ENCODE peak calls at places on chromosomes 5 and 9, in ten cellular contexts. One of them, this sample, is unnamed.

GRCh38 chr5:154467655-154468354 is 10.2 kb downstream of the HAND1 start:
- DNase-seq in HCT116: peak
- DNase-seq in tibial nerve: peak
- DNase-seq in prostate gland: peak
- DNase-seq in stomach: peak
- DNase-seq in adrenal gland: peak
- DNase-seq in transverse colon: peak
- DNase-seq in spleen: peak
- DNase-seq in heart left ventricle: peak
- DNase-seq in H54: peak
- DNase-seq in this sample: peak

GRCh38 chr5:13188393-13188792 is 756.1 kb downstream of the DNAH5 start:
- DNase-seq in HCT116: no peak
- DNase-seq in tibial nerve: no peak
- DNase-seq in prostate gland: no peak
- DNase-seq in stomach: no peak
- DNase-seq in adrenal gland: no peak
- DNase-seq in transverse colon: no peak
- DNase-seq in spleen: no peak
- DNase-seq in heart left ventricle: no peak
- DNase-seq in H54: no peak
- DNase-seq in this sample: no peak

GRCh38 chr5:71456362-71456743 is 902 bp downstream of the BDP1 start:
- DNase-seq in HCT116: no peak
- DNase-seq in tibial nerve: no peak
- DNase-seq in prostate gland: no peak
- DNase-seq in stomach: no peak
- DNase-seq in adrenal gland: no peak
- DNase-seq in transverse colon: no peak
- DNase-seq in spleen: no peak
- DNase-seq in heart left ventricle: no peak
- DNase-seq in H54: no peak
- DNase-seq in this sample: no peak

GRCh38 chr9:129383415-129384088 is 205.5 kb upstream of the IER5L start:
- DNase-seq in HCT116: no peak
- DNase-seq in tibial nerve: peak
- DNase-seq in prostate gland: peak
- DNase-seq in stomach: peak
- DNase-seq in adrenal gland: peak
- DNase-seq in transverse colon: peak
- DNase-seq in spleen: peak
- DNase-seq in heart left ventricle: peak
- DNase-seq in H54: no peak
- DNase-seq in this sample: peak

GRCh38 chr5:146003852-146004251 is 67.5 kb downstream of the SH3RF2 start:
- DNase-seq in HCT116: no peak
- DNase-seq in tibial nerve: no peak
- DNase-seq in prostate gland: no peak
- DNase-seq in stomach: no peak
- DNase-seq in adrenal gland: no peak
- DNase-seq in transverse colon: no peak
- DNase-seq in spleen: no peak
- DNase-seq in heart left ventricle: no peak
- DNase-seq in H54: no peak
- DNase-seq in this sample: no peak

GRCh38 chr5:67063791-67064190 is 132.8 kb downstream of the CD180 start:
- DNase-seq in HCT116: no peak
- DNase-seq in tibial nerve: no peak
- DNase-seq in prostate gland: no peak
- DNase-seq in stomach: no peak
- DNase-seq in adrenal gland: no peak
- DNase-seq in transverse colon: no peak
- DNase-seq in spleen: no peak
- DNase-seq in heart left ventricle: no peak
- DNase-seq in H54: no peak
- DNase-seq in this sample: no peak

GRCh38 chr9:130364619-130365322 is 80.0 kb upstream of the ASS1 start:
- DNase-seq in HCT116: no peak
- DNase-seq in tibial nerve: no peak
- DNase-seq in prostate gland: no peak
- DNase-seq in stomach: no peak
- DNase-seq in adrenal gland: no peak
- DNase-seq in transverse colon: no peak
- DNase-seq in spleen: no peak
- DNase-seq in heart left ventricle: no peak
- DNase-seq in H54: peak
- DNase-seq in this sample: no peak

GRCh38 chr5:55993013-55993412 is 1.8 kb downstream of the IL6ST start:
- DNase-seq in HCT116: no peak
- DNase-seq in tibial nerve: no peak
- DNase-seq in prostate gland: peak
- DNase-seq in stomach: no peak
- DNase-seq in adrenal gland: peak
- DNase-seq in transverse colon: no peak
- DNase-seq in spleen: no peak
- DNase-seq in heart left ventricle: no peak
- DNase-seq in H54: no peak
- DNase-seq in this sample: no peak

GRCh38 chr9:23820731-23821399 is 5.2 kb downstream of the ELAVL2 start:
- DNase-seq in HCT116: no peak
- DNase-seq in tibial nerve: no peak
- DNase-seq in prostate gland: no peak
- DNase-seq in stomach: no peak
- DNase-seq in adrenal gland: no peak
- DNase-seq in transverse colon: no peak
- DNase-seq in spleen: no peak
- DNase-seq in heart left ventricle: no peak
- DNase-seq in H54: no peak
- DNase-seq in this sample: peak

DNA sequence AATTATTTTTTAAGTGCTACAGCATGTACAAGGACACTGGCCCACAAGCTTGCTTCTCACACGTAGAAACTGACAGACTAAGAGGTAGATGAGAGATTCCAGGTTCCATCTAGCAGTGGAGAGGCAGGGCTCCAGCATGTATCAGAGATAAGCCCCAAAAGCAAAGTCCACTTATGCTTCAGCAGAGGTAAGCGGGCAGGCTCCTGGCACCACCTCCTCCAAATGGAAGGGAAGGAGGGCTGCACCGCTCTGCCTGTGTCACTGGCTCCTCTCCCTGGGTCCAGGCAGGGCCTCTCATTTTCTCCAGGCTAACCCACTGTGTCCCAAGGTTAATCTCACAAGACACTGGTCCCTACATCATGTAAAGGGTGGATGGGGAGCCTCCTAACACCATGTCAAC is 15.9 kb downstream of the GRHPR start:
- DNase-seq in HCT116: no peak
- DNase-seq in tibial nerve: no peak
- DNase-seq in prostate gland: no peak
- DNase-seq in stomach: no peak
- DNase-seq in adrenal gland: no peak
- DNase-seq in transverse colon: no peak
- DNase-seq in spleen: no peak
- DNase-seq in heart left ventricle: no peak
- DNase-seq in H54: no peak
- DNase-seq in this sample: no peak
- TF ChIP-seq POLR2A in HCT116: no peak
- TF ChIP-seq POLR2A in tibial nerve: no peak
- TF ChIP-seq POLR2A in prostate gland: no peak
- TF ChIP-seq POLR2A in stomach: no peak
- TF ChIP-seq POLR2A in adrenal gland: no peak
- TF ChIP-seq POLR2A in transverse colon: no peak
- TF ChIP-seq POLR2A in spleen: no peak
- TF ChIP-seq POLR2A in heart left ventricle: no peak
- TF ChIP-seq POLR2A in H54: no peak
- TF ChIP-seq POLR2A in this sample: no peak

DNA sequence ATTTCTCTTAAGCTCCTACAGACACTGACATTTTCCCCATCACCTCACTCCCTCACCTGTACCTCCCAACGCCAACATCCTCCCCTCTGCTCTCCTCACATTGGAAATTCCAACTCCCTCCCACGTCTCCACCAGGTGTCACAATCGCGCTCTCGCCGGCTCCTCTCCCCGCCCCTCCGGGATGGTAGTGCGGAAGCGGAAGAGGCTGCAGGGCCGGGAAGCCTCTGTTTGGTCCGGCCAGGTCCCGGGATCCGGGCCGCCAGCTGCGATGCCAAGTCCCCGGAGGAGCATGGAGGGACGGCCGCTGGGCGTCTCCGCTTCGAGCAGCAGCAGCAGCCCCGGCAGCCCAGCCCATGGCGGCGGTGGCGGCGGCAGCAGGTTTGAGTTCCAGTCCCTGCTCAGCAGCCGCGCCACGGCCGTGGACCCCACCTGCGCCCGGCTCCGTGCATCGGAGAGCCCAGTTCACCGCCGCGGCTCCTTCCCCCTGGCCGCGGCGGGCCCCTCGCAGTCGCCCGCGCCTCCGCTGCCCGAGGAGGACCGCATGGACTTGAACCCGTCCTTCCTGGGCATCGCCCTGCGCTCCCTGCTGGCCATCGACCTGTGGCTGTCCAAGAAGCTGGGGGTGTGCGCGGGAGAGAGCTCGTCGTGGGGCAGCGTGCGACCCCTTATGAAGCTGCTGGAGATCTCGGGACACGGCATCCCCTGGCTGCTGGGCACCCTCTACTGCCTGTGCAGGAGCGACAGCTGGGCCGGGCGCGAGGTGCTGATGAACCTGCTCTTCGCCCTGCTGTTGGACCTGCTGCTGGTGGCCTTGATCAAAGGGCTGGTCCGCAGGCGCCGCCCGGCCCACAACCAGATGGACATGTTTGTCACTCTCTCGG is at the start of gene PLPP6:
- DNase-seq in HCT116: peak
- DNase-seq in tibial nerve: peak
- DNase-seq in prostate gland: peak
- DNase-seq in stomach: peak
- DNase-seq in adrenal gland: peak
- DNase-seq in transverse colon: peak
- DNase-seq in spleen: peak
- DNase-seq in heart left ventricle: peak
- DNase-seq in H54: peak
- DNase-seq in this sample: peak
- TF ChIP-seq POLR2A in HCT116: no peak
- TF ChIP-seq POLR2A in tibial nerve: peak
- TF ChIP-seq POLR2A in prostate gland: peak
- TF ChIP-seq POLR2A in stomach: no peak
- TF ChIP-seq POLR2A in adrenal gland: no peak
- TF ChIP-seq POLR2A in transverse colon: peak
- TF ChIP-seq POLR2A in spleen: no peak
- TF ChIP-seq POLR2A in heart left ventricle: peak
- TF ChIP-seq POLR2A in H54: peak
- TF ChIP-seq POLR2A in this sample: peak

GRCh38 chr5:88787856-88788255 is 95.1 kb downstream of the MEF2C start:
- DNase-seq in HCT116: no peak
- DNase-seq in tibial nerve: no peak
- DNase-seq in prostate gland: no peak
- DNase-seq in stomach: no peak
- DNase-seq in adrenal gland: no peak
- DNase-seq in transverse colon: no peak
- DNase-seq in spleen: no peak
- DNase-seq in heart left ventricle: no peak
- DNase-seq in H54: no peak
- DNase-seq in this sample: no peak

GRCh38 chr5:88780731-88781130 is 102.3 kb downstream of the MEF2C start:
- DNase-seq in HCT116: no peak
- DNase-seq in tibial nerve: no peak
- DNase-seq in prostate gland: no peak
- DNase-seq in stomach: no peak
- DNase-seq in adrenal gland: no peak
- DNase-seq in transverse colon: no peak
- DNase-seq in spleen: no peak
- DNase-seq in heart left ventricle: no peak
- DNase-seq in H54: no peak
- DNase-seq in this sample: no peak

GRCh38 chr5:88786217-88786560 is 96.8 kb downstream of the MEF2C start:
- DNase-seq in HCT116: no peak
- DNase-seq in tibial nerve: no peak
- DNase-seq in prostate gland: no peak
- DNase-seq in stomach: no peak
- DNase-seq in adrenal gland: no peak
- DNase-seq in transverse colon: no peak
- DNase-seq in spleen: no peak
- DNase-seq in heart left ventricle: no peak
- DNase-seq in H54: no peak
- DNase-seq in this sample: no peak

GRCh38 chr5:88786789-88787188 is 96.2 kb downstream of the MEF2C start:
- DNase-seq in HCT116: no peak
- DNase-seq in tibial nerve: no peak
- DNase-seq in prostate gland: no peak
- DNase-seq in stomach: no peak
- DNase-seq in adrenal gland: no peak
- DNase-seq in transverse colon: no peak
- DNase-seq in spleen: no peak
- DNase-seq in heart left ventricle: no peak
- DNase-seq in H54: no peak
- DNase-seq in this sample: no peak

DNA sequence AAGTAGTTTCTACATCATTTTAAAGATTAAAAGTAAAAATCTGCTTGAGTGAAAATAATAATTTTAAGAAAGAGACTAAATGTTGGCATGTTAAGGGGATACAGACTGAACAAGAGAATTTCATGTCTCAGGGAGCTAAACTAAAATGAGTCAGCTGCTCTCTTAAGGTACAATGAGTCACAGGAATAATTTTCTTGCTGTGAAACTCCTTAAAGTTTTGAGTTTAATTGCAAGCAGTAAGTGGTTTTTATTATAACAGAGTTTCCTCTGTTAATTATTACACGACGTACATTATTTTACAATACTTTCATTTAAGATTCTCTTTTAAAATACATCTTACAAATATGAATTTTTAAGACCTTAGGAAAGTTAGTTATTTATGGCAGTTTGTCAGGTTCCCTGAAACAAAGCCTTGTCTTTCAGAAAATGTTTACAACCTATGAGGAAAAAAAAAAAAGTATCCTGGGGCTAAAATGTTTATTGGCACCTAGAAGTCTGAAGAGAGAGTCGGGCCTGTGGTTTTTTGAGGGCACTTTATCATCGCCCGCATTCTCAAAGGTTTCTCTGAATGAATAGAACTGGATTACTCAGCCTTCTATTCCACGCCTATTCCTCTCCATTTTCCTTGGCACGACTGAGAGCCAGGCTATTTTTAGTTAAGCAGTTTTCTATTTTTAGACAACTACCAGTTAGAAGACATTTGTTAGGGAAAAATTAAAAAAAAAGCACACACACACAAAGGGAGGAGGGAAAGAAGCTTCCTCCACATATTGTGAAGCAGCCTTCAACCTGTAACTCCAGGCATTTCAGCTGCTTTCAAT is 97.4 kb downstream of the MEF2C start:
- DNase-seq in HCT116: peak
- DNase-seq in tibial nerve: no peak
- DNase-seq in prostate gland: peak
- DNase-seq in stomach: no peak
- DNase-seq in adrenal gland: peak
- DNase-seq in transverse colon: peak
- DNase-seq in spleen: no peak
- DNase-seq in heart left ventricle: no peak
- DNase-seq in H54: no peak
- DNase-seq in this sample: no peak
- TF ChIP-seq POLR2A in HCT116: no peak
- TF ChIP-seq POLR2A in tibial nerve: no peak
- TF ChIP-seq POLR2A in prostate gland: no peak
- TF ChIP-seq POLR2A in stomach: no peak
- TF ChIP-seq POLR2A in adrenal gland: no peak
- TF ChIP-seq POLR2A in transverse colon: no peak
- TF ChIP-seq POLR2A in spleen: no peak
- TF ChIP-seq POLR2A in heart left ventricle: no peak
- TF ChIP-seq POLR2A in H54: no peak
- TF ChIP-seq POLR2A in this sample: no peak

GRCh38 chr9:33164138-33164809 is 2.9 kb downstream of the B4GALT1 start:
- DNase-seq in HCT116: no peak
- DNase-seq in tibial nerve: no peak
- DNase-seq in prostate gland: no peak
- DNase-seq in stomach: no peak
- DNase-seq in adrenal gland: no peak
- DNase-seq in transverse colon: peak
- DNase-seq in spleen: no peak
- DNase-seq in heart left ventricle: no peak
- DNase-seq in H54: no peak
- DNase-seq in this sample: peak
- TF ChIP-seq POLR2A in HCT116: no peak
- TF ChIP-seq POLR2A in tibial nerve: no peak
- TF ChIP-seq POLR2A in prostate gland: no peak
- TF ChIP-seq POLR2A in stomach: no peak
- TF ChIP-seq POLR2A in adrenal gland: no peak
- TF ChIP-seq POLR2A in transverse colon: peak
- TF ChIP-seq POLR2A in spleen: peak
- TF ChIP-seq POLR2A in heart left ventricle: no peak
- TF ChIP-seq POLR2A in H54: no peak
- TF ChIP-seq POLR2A in this sample: no peak

This sample was measured in erythroblast.